ENCODE peak calls at places on chromosome 2, in ten cellular contexts. Z is heart left ventricle; Q is spleen; I is thoracic aorta; U is astrocyte; F is HepG2; O is Peyer's patch; K is naive thymus-derived CD4-positive, alpha-beta T cell; V is ovary; T is GM23248. E is an unnamed sample. For H3K36me3, the result is how much of the 10 kb centered on the place peaks cover.

GRCh38 chr2:145068509-145068908 is 548.6 kb upstream of the ZEB2 start:
- DNase-seq in Z (no peak), Q (no peak), I (no peak), U (no peak), F (no peak), O (no peak), K (no peak), V (no peak), T (no peak), E (no peak)

GRCh38 chr2:23456881-23457760 is 72.1 kb downstream of the KLHL29 start:
- DNase-seq in Z (no peak), Q (no peak), I (no peak), U (peak), F (no peak), O (no peak), K (no peak), V (no peak), T (peak), E (no peak)

GRCh38 chr2:7895356-7895755 is 786.5 kb upstream of the ID2 start:
- DNase-seq in Z (no peak), Q (no peak), I (no peak), U (no peak), F (no peak), O (no peak), K (no peak), V (no peak), T (no peak), E (no peak)

GRCh38 chr2:119753041-119753929 is 6.4 kb upstream of the PTPN4 start:
- DNase-seq in Z (no peak), Q (no peak), I (no peak), U (no peak), F (peak), O (no peak), K (peak), V (no peak), T (peak), E (no peak)

GRCh38 chr2:48315847-48316194 is 214.1 kb upstream of the STON1 start:
- DNase-seq in Z (no peak), Q (peak), I (no peak), U (peak), F (peak), O (peak), K (no peak), V (no peak), T (peak), E (peak)

GRCh38 chr2:148939271-148939670 is 64.2 kb downstream of the KIF5C start:
- DNase-seq in Z (no peak), Q (no peak), I (no peak), U (no peak), F (no peak), O (no peak), K (no peak), V (no peak), T (no peak), E (no peak)

GRCh38 chr2:36371963-36372391 is 16.4 kb downstream of the CRIM1 start:
- DNase-seq in Z (no peak), Q (no peak), I (no peak), U (peak), F (peak), O (no peak), K (no peak), V (no peak), T (peak), E (no peak)

GRCh38 chr2:196338440-196338839 is 167.1 kb upstream of the STK17B start:
- DNase-seq in Z (no peak), Q (no peak), I (no peak), U (no peak), F (no peak), O (no peak), K (no peak), V (no peak), T (no peak), E (no peak)

GRCh38 chr2:239318091-239318725 is 82.6 kb downstream of the HDAC4 start:
- DNase-seq in Z (no peak), Q (peak), I (no peak), U (no peak), F (no peak), O (no peak), K (no peak), V (peak), T (no peak), E (no peak)

DNA sequence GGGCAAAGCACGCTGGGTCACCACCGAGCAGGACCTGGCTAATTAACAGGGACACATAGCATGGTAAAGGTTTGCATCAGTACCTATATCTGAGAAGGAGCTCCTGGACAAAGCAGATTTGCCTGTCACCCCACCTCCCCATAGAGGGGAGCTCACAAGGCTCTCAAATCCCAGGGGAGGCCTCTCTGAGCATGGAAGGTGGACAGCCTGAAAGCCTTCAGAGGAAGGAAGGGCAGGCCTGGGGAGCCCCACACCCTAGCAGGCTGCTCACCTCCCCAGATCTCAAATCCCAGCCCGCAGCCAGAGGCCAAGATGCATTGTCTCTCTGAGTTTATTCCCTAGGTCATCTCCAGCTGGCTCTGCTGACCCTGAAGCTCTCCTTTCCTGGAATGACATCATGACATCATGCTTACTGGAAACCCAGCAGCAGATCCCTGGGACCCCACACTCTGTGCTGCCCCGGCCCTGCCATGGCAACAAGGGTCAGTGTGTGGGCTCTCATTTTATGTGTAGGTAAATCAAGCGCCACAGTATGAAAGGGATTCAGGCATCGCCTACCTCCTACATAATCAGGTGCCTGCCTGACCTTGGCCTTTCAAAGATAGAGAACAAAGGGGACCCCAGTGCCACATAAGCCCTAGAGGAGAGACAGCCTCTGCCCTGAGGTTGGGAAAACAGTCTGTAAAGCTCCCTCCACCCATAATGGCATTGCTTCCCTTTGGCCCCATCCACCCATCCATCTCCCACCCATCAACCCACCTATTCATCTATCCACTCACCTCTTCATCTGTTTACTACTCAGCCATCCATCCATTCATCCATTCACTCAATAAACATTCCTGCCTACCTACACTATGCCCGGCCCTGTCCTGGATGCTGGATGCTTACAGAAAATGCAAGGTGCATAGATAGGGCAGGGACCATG is 15.7 kb upstream of the TEX51 start:
- DNase-seq in Z (no peak), Q (no peak), I (no peak), U (no peak), F (no peak), O (no peak), K (no peak), V (no peak), T (no peak), E (no peak)
- H3K36me3 ChIP-seq in Z (under half), Q (under half), I (under half), U (under half), F (under half), O (under half), K (under half), V (under half), T (under half), E (under half)

DNA sequence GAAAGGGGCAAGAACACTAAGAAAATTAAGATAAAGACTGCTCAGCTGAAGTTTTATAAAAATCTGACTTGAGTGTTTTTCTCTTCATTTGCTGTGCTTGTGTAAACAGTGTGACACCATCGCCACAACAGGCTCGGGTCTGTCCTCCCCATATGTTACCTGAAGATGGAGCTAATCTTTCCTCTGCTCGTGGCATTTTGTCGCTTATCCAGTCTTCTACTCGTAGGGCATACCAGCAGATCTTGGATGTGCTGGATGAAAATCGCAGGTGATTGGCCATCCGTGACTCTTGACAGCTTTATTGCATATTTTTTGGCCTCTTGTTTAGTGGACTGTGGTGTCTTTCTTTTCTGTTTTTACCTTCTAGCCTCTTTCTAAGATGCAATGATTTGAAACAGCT is 22.1 kb downstream of the MFF start:
- DNase-seq in Z (no peak), Q (no peak), I (no peak), U (no peak), F (no peak), O (no peak), K (no peak), V (no peak), T (no peak), E (no peak)
- H3K36me3 ChIP-seq in Z (half or more), Q (under half), I (under half), U (under half), F (under half), O (under half), K (under half), V (under half), T (half or more), E (under half)

GRCh38 chr2:71419976-71420375 is 33.4 kb upstream of the DYSF start:
- DNase-seq in Z (no peak), Q (no peak), I (no peak), U (no peak), F (no peak), O (no peak), K (no peak), V (no peak), T (no peak), E (no peak)

GRCh38 chr2:71419145-71419544 is 34.2 kb upstream of the DYSF start:
- DNase-seq in Z (no peak), Q (no peak), I (no peak), U (no peak), F (no peak), O (no peak), K (no peak), V (no peak), T (no peak), E (no peak)

GRCh38 chr2:71423817-71424420 is 29.4 kb upstream of the DYSF start:
- DNase-seq in Z (no peak), Q (no peak), I (no peak), U (no peak), F (no peak), O (no peak), K (no peak), V (no peak), T (no peak), E (no peak)

GRCh38 chr2:71426721-71427120 is 26.6 kb upstream of the DYSF start:
- DNase-seq in Z (no peak), Q (no peak), I (no peak), U (no peak), F (no peak), O (no peak), K (no peak), V (no peak), T (no peak), E (no peak)

GRCh38 chr2:71422786-71423185 is 30.6 kb upstream of the DYSF start:
- DNase-seq in Z (no peak), Q (no peak), I (no peak), U (no peak), F (no peak), O (no peak), K (no peak), V (no peak), T (no peak), E (no peak)
- H3K36me3 ChIP-seq in Z (half or more), Q (under half), I (under half), U (under half), F (under half), O (under half), K (under half), V (under half), T (half or more), E (under half)

GRCh38 chr2:42733852-42734251 is 30.1 kb downstream of the OXER1 start:
- DNase-seq in Z (no peak), Q (no peak), I (no peak), U (no peak), F (no peak), O (no peak), K (no peak), V (no peak), T (no peak), E (no peak)
- H3K36me3 ChIP-seq in Z (under half), Q (under half), I (under half), U (under half), F (under half), O (under half), K (under half), V (under half), T (under half), E (under half)